ENCODE peak calls at places on chromosomes 12 and 14, in seven cellular contexts. Z, W, V, O, N, R and E are unnamed samples.

GRCh38 chr12:25717552-25717951 is 164.5 kb upstream of the LMNTD1 start:
- DNase-seq in Z (no peak), W (no peak), V (no peak), O (no peak), N (no peak), R (no peak), E (no peak)

GRCh38 chr12:65500121-65500846 is 221.8 kb downstream of the MSRB3 start:
- DNase-seq in Z (no peak), W (no peak), V (peak), O (no peak), N (no peak), R (no peak), E (no peak)

GRCh38 chr14:53295372-53295771 is 142.2 kb upstream of the DDHD1 start:
- DNase-seq in Z (no peak), W (no peak), V (no peak), O (no peak), N (no peak), R (no peak), E (no peak)

GRCh38 chr14:39050389-39050788 is 52.6 kb downstream of the SEC23A start:
- DNase-seq in Z (no peak), W (no peak), V (no peak), O (no peak), N (no peak), R (no peak), E (peak)

GRCh38 chr12:67515679-67516363 is 132.7 kb upstream of the DYRK2 start:
- DNase-seq in Z (no peak), W (no peak), V (no peak), O (no peak), N (no peak), R (no peak), E (no peak)

GRCh38 chr12:55051197-55051920 is 31.6 kb downstream of the NEUROD4 start:
- DNase-seq in Z (no peak), W (no peak), V (no peak), O (peak), N (no peak), R (no peak), E (no peak)

GRCh38 chr12:20369164-20370000 is 1.0 kb downstream of the PDE3A start:
- DNase-seq in Z (peak), W (peak), V (no peak), O (peak), N (no peak), R (no peak), E (no peak)

GRCh38 chr12:33245459-33245858 is 194.2 kb downstream of the SYT10 start:
- DNase-seq in Z (no peak), W (no peak), V (no peak), O (no peak), N (no peak), R (no peak), E (no peak)

GRCh38 chr14:91892918-91893527 is 25.7 kb upstream of the TC2N start:
- DNase-seq in Z (peak), W (peak), V (peak), O (peak), N (no peak), R (peak), E (peak)

DNA sequence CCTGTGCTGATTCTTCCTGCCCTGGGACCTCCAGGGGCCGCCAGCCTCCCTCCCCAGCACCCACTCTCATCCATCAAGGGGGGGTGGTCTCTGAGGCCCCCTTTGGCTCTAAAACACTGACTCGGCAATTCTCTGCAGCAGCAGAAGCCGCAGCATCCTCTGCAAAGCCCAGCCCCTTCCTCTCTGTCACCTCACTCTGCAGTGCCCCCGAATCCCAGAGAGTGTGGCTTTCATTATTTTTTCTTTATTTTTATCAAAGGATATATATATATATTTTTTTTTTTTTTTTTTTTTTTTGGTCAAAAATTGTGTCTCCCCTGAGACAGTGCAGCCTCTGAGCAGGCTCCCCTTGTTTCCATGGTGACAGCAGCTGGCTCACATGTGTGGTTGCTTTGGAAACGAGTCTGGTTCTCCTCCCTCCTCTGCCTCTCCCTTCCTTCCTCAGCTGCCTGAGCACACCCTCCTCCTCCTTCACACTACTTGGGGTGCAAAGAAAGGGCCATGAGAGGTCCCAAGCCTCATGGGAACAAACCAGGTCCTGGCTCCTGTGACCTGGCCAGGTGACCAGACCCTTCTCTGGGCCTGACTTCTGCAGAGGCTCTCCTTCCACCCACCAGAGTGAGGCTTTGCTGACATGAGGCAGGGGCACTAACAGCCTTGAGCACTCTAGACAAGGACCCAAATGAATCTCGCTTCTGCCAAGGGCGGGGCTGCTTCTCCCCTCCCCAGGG is 100.5 kb downstream of the LRRC74A start:
- DNase-seq in Z (no peak), W (peak), V (no peak), O (peak), N (no peak), R (no peak), E (peak)
- H3K4me3 ChIP-seq in Z (no peak), W (no peak), V (no peak), O (no peak), N (no peak), R (no peak), E (no peak)

DNA sequence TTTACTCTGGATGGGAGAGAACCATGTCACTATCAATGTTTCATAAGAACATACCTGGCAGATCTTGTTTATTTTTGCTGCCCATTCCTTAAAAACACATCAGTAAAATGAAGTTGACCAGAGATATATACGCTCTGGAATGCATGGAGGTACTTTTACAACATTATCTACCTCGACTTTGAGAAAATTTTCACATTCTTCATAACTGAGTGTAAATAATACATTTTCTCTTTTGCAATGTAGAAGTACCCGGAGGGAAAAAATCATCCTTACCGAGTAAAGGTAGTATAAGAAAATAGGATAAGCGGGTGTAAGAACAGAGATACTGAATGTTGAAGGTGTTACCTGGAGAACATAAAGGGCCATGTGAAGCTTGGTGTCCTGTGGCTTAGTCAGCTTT is 80.7 kb downstream of the TMEM116 start:
- DNase-seq in Z (no peak), W (no peak), V (no peak), O (no peak), N (no peak), R (no peak), E (no peak)
- TF ChIP-seq REST in Z (no peak), W (no peak), V (no peak), O (no peak), N (no peak), R (no peak), E (no peak)

GRCh38 chr12:54027442-54027786 is 826 bp upstream of the HOXC6 start:
- DNase-seq in Z (no peak), W (no peak), V (no peak), O (no peak), N (no peak), R (no peak), E (no peak)

GRCh38 chr12:54029529-54030441 is 1.5 kb downstream of the HOXC6 start:
- DNase-seq in Z (no peak), W (no peak), V (no peak), O (peak), N (no peak), R (no peak), E (no peak)

GRCh38 chr12:54030442-54030801 is 2.2 kb downstream of the HOXC6 start:
- DNase-seq in Z (no peak), W (no peak), V (no peak), O (no peak), N (no peak), R (no peak), E (no peak)

GRCh38 chr12:54026640-54027441 is 1.4 kb upstream of the HOXC6 start:
- DNase-seq in Z (no peak), W (no peak), V (no peak), O (no peak), N (no peak), R (no peak), E (peak)

DNA sequence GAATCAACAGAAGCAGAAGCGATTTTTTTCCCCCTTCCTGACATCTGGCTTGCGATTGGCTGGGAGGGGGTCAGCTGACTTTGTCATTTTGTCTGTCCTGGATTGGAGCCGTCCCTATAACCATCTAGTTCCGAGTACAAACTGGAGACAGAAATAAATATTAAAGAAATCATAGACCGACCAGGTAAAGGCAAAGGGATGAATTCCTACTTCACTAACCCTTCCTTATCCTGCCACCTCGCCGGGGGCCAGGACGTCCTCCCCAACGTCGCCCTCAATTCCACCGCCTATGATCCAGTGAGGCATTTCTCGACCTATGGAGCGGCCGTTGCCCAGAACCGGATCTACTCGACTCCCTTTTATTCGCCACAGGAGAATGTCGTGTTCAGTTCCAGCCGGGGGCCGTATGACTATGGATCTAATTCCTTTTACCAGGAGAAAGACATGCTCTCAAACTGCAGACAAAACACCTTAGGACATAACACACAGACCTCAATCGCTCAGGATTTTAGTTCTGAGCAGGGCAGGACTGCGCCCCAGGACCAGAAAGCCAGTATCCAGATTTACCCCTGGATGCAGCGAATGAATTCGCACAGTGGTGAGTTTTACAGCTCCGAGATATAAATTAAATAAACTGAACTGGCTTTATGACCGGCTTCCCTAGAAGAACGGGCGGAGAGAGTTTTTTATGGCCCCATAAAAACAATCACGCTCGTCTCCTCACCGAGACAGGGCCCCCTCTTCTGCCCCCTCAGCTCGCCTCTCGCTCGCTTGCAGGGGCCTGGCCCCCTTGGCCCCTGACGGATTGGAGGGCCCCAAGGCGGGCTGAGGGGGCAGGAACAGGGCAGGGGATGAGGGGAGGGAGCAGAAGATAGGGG is at the start of gene HOXC6:
- DNase-seq in Z (peak), W (peak), V (no peak), O (peak), N (no peak), R (no peak), E (no peak)
- H3K4me3 ChIP-seq in Z (peak), W (peak), V (no peak), O (peak), N (peak), R (no peak), E (no peak)

GRCh38 chr12:91777268-91777997 is 368.2 kb downstream of the BTG1 start:
- DNase-seq in Z (peak), W (no peak), V (peak), O (no peak), N (no peak), R (peak), E (no peak)

GRCh38 chr12:91778091-91778819 is 367.4 kb downstream of the BTG1 start:
- DNase-seq in Z (no peak), W (no peak), V (peak), O (no peak), N (no peak), R (no peak), E (no peak)

GRCh38 chr12:91772411-91772810 is 373.2 kb downstream of the BTG1 start:
- DNase-seq in Z (no peak), W (no peak), V (no peak), O (no peak), N (no peak), R (no peak), E (no peak)

GRCh38 chr12:91778938-91779400 is 366.7 kb downstream of the BTG1 start:
- DNase-seq in Z (peak), W (no peak), V (peak), O (no peak), N (peak), R (peak), E (peak)

DNA sequence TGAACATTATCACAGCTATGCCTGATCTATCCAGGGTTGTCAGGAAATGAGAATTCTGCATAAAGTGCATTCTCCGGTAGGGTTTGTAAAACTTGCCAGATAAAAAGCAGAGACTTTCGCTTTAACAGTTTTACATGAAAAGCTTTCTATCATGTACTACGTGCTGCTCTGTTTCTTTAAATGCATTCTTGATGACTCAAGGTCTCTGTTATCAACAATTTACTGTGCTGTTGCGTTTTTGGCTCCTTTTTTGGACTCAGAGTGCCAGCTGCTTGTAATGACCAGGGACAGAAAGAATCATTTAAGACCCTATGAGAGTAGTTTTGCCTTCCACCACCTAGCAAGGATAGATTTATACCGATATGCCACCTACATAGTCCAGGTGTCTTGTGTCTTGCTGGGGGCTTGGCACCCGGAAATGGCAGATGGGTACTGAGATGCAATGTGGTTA is 371.1 kb downstream of the BTG1 start:
- DNase-seq in Z (no peak), W (no peak), V (no peak), O (no peak), N (no peak), R (no peak), E (no peak)
- TF ChIP-seq REST in Z (no peak), W (no peak), V (no peak), O (no peak), N (no peak), R (no peak), E (no peak)

DNA sequence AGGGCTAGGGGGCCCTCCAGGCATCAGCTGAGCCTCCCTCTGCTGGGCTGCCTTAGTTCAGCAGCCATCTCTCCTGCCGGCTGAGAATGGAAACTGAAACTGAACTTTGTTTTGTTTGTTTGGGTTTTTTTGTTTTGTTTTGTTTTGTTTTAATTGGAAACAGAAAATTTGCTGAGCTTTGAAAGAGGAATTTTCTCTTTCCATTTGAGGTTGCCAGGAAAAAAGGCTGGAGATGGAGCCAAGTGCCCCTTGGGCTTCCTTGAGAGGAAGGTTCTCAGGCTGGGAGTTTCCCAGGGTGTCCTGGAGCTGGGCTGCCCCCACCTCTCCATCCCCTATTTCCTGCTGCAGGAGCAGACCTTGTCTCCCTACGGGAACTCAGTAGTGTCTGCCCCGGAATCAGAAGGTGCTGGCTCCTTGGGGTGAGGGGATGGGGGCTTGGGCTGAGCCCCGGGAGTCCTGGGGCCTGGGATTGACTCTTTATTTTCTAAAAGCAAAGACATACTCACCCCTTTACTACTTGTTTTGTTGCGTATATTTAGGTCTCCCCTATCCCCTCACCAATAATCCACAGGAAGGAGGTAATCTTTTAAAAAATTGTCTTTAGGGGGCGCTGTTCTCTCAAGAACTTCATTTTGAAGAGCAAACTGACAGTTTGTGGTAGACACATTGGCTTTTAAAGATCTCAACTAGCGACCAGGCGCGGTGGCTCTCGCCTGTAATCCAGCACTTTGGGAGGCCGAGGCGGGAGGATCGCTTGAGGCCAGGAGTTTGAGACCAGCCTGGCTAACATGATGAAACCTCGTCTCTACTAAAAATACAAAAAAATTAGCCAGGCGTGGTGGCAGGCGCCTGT is 21.3 kb upstream of the OASL start:
- DNase-seq in Z (peak), W (peak), V (peak), O (peak), N (peak), R (peak), E (peak)
- H3K4me3 ChIP-seq in Z (peak), W (no peak), V (peak), O (peak), N (peak), R (peak), E (peak)

DNA sequence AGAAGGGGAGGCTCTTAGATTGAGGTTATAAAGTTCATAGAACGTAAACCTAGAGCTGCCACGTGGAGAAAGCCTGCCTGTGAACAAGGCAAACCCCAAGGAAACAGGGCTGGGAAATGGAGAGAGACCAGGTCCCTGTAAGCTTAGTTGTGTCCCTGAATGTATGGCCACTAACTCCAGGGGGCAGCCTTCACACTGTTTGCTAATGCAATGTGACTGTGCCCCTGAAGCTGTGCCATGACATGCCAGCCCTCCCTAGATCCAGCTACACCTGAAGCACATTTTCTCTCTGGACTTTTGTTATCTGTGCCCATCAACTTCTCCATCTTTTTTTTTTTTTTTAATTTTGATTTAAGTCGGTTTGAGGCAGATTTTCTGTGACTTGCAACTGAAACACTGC is 60.6 kb upstream of the TMCC3 start:
- DNase-seq in Z (peak), W (peak), V (peak), O (peak), N (no peak), R (peak), E (no peak)
- TF ChIP-seq REST in Z (no peak), W (no peak), V (no peak), O (no peak), N (no peak), R (no peak), E (no peak)

GRCh38 chr12:116425256-116426193 is 133.7 kb upstream of the MAP1LC3B2 start:
- DNase-seq in Z (no peak), W (no peak), V (no peak), O (no peak), N (no peak), R (no peak), E (no peak)
- H3K4me3 ChIP-seq in Z (no peak), W (no peak), V (no peak), O (peak), N (no peak), R (no peak), E (no peak)

GRCh38 chr12:109740694-109741245 is 27.1 kb downstream of the FAM222A start:
- DNase-seq in Z (no peak), W (peak), V (no peak), O (no peak), N (no peak), R (no peak), E (no peak)

GRCh38 chr12:109739747-109740693 is 26.4 kb downstream of the FAM222A start:
- DNase-seq in Z (no peak), W (peak), V (no peak), O (peak), N (no peak), R (no peak), E (no peak)

GRCh38 chr12:109737631-109738030 is 24.0 kb downstream of the FAM222A start:
- DNase-seq in Z (no peak), W (peak), V (no peak), O (no peak), N (no peak), R (peak), E (no peak)

GRCh38 chr12:109738209-109738608 is 24.6 kb downstream of the FAM222A start:
- DNase-seq in Z (no peak), W (peak), V (no peak), O (no peak), N (no peak), R (no peak), E (no peak)

GRCh38 chr12:109738878-109739665 is 25.4 kb downstream of the FAM222A start:
- DNase-seq in Z (no peak), W (peak), V (no peak), O (no peak), N (no peak), R (no peak), E (no peak)
- TF ChIP-seq REST in Z (no peak), W (no peak), V (no peak), O (no peak), N (no peak), R (no peak), E (no peak)

GRCh38 chr14:96961895-96962294 is 164.7 kb downstream of the VRK1 start:
- DNase-seq in Z (no peak), W (no peak), V (no peak), O (no peak), N (no peak), R (no peak), E (no peak)
- H3K4me3 ChIP-seq in Z (no peak), W (no peak), V (no peak), O (no peak), N (no peak), R (no peak), E (no peak)

GRCh38 chr12:45050751-45051489 is at the start of gene DBX2:
- DNase-seq in Z (no peak), W (peak), V (no peak), O (peak), N (no peak), R (no peak), E (no peak)

GRCh38 chr12:45050331-45050750 is 558 bp downstream of the DBX2 start:
- DNase-seq in Z (no peak), W (no peak), V (no peak), O (peak), N (no peak), R (no peak), E (no peak)

GRCh38 chr12:45051490-45052105 is 699 bp upstream of the DBX2 start:
- DNase-seq in Z (no peak), W (peak), V (no peak), O (peak), N (no peak), R (no peak), E (no peak)

DNA sequence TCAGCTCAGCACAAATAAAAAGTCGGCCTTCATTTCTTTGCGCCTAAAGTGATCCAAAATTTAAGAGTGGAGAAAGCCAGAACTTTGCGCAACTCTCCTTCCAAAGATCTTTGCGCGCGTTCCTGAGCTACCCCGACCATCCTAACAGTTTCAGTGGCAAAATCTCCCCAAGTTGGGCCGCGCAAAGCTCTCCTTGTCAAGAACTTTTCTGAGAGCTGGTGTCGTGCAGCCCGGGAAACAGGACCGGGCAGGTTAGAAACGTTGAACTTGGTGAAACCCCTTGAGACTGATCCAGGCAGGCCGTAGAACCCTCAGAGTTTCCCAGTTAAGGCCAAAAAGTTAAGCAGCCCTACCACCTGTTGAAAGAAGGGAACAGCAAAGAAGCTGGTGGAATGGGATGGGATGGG is 984 bp downstream of the DBX2 start:
- DNase-seq in Z (no peak), W (no peak), V (no peak), O (peak), N (no peak), R (no peak), E (no peak)
- TF ChIP-seq REST in Z (no peak), W (no peak), V (no peak), O (no peak), N (no peak), R (no peak), E (no peak)